ENCODE peak calls at places on chromosomes 16 and 17, in ten cellular contexts. Z is NCI-H1436; M is choroid plexus epithelial cell; I is SK-N-SH; J is substantia nigra; O is Daoy; G is CD4-positive, alpha-beta T cell; X is tibial artery; C is AG10803; S is posterior cingulate gyrus. B is an unnamed sample.
A peak's percentile ranks its signal among the peaks of the same experiment; 100 is the strongest.

GRCh38 chr16:977096-977701 is 4.4 kb upstream of the SOX8 start:
- DNase-seq in Z (no peak), M (no peak), I (peak; percentile 55), J (peak; percentile 88), O (no peak), G (no peak), X (peak; percentile 85), C (no peak), S (peak; percentile 79), B (peak; percentile 82)

GRCh38 chr17:82324566-82325285 is 7.3 kb upstream of the CD7 start:
- DNase-seq in Z (no peak), M (no peak), I (no peak), J (no peak), O (no peak), G (no peak), X (no peak), C (no peak), S (no peak), B (no peak)

GRCh38 chr17:69913241-69914015 is 161.6 kb upstream of the KCNJ16 start:
- DNase-seq in Z (no peak), M (peak; percentile 31), I (no peak), J (no peak), O (no peak), G (no peak), X (no peak), C (peak; percentile 40), S (no peak), B (no peak)

GRCh38 chr16:4676826-4677225 is 16.5 kb upstream of the NUDT16L1 start:
- DNase-seq in Z (no peak), M (no peak), I (no peak), J (no peak), O (no peak), G (no peak), X (no peak), C (no peak), S (no peak), B (no peak)

GRCh38 chr16:57639172-57639571 is 10.7 kb downstream of the ADGRG1 start:
- DNase-seq in Z (peak; percentile 90), M (no peak), I (peak; percentile 93), J (peak; percentile 63), O (no peak), G (no peak), X (no peak), C (no peak), S (peak; percentile 81), B (peak; percentile 71)

GRCh38 chr17:50280068-50280467 is 5.8 kb downstream of the TMEM92 start:
- DNase-seq in Z (no peak), M (peak; percentile 50), I (no peak), J (no peak), O (peak; percentile 38), G (no peak), X (no peak), C (no peak), S (no peak), B (no peak)

GRCh38 chr16:88628512-88628974 is 9.8 kb upstream of the IL17C start:
- DNase-seq in Z (no peak), M (peak; percentile 26), I (peak; percentile 80), J (no peak), O (no peak), G (no peak), X (no peak), C (no peak), S (no peak), B (no peak)

GRCh38 chr16:85615014-85615851 is 2.1 kb downstream of the GSE1 start:
- DNase-seq in Z (no peak), M (no peak), I (no peak), J (no peak), O (peak; percentile 67), G (no peak), X (peak; percentile 77), C (no peak), S (no peak), B (no peak)

GRCh38 chr17:83177611-83178532 is 98.5 kb downstream of the METRNL start:
- DNase-seq in Z (no peak), M (no peak), I (peak; percentile 29), J (no peak), O (no peak), G (no peak), X (no peak), C (no peak), S (no peak), B (no peak)

GRCh38 chr17:77365584-77366186 is 224.9 kb downstream of the SEC14L1 start:
- DNase-seq in Z (peak; percentile 79), M (peak; percentile 80), I (peak; percentile 48), J (no peak), O (peak; percentile 93), G (no peak), X (peak; percentile 97), C (peak; percentile 88), S (peak; percentile 62), B (no peak)

GRCh38 chr17:55171634-55172328 is 93.0 kb upstream of the HLF start:
- DNase-seq in Z (no peak), M (no peak), I (no peak), J (no peak), O (no peak), G (no peak), X (no peak), C (no peak), S (no peak), B (no peak)

GRCh38 chr16:2842340-2843000 is 12.4 kb downstream of the ZG16B start:
- DNase-seq in Z (no peak), M (peak; percentile 61), I (peak; percentile 55), J (peak; percentile 6), O (no peak), G (peak; percentile 59), X (peak; percentile 59), C (no peak), S (no peak), B (no peak)

GRCh38 chr17:7557147-7557764 is 1.3 kb upstream of the TNFSF13 start:
- DNase-seq in Z (no peak), M (no peak), I (no peak), J (no peak), O (no peak), G (no peak), X (no peak), C (no peak), S (no peak), B (no peak)

GRCh38 chr17:1649844-1650409 is at the start of gene RILP:
- DNase-seq in Z (no peak), M (no peak), I (no peak), J (no peak), O (peak; percentile 76), G (no peak), X (peak; percentile 92), C (peak; percentile 25), S (no peak), B (peak; percentile 11)

GRCh38 chr17:74862108-74862901 is 2.6 kb upstream of the GRIN2C start:
- DNase-seq in Z (peak; percentile 59), M (peak; percentile 59), I (peak; percentile 97), J (no peak), O (peak; percentile 81), G (peak; percentile 59), X (peak; percentile 76), C (peak; percentile 36), S (peak; percentile 58), B (peak; percentile 26)

GRCh38 chr17:57788710-57789109 is 43.6 kb upstream of the CCDC182 start:
- DNase-seq in Z (no peak), M (no peak), I (no peak), J (no peak), O (no peak), G (no peak), X (no peak), C (no peak), S (no peak), B (no peak)

GRCh38 chr17:41678907-41679739 is 9.6 kb upstream of the EIF1 start:
- DNase-seq in Z (no peak), M (peak; percentile 35), I (no peak), J (no peak), O (peak; percentile 88), G (peak; percentile 49), X (no peak), C (peak; percentile 59), S (no peak), B (no peak)

GRCh38 chr16:82011199-82011641 is at the start of gene SDR42E1:
- DNase-seq in Z (peak; percentile 87), M (peak; percentile 10), I (no peak), J (no peak), O (peak; percentile 20), G (peak; percentile 26), X (no peak), C (no peak), S (no peak), B (no peak)

GRCh38 chr17:28744104-28744801 is 442 bp downstream of the TRAF4 start:
- DNase-seq in Z (peak; percentile 59), M (peak; percentile 46), I (peak; percentile 91), J (peak; percentile 46), O (peak; percentile 63), G (peak; percentile 45), X (no peak), C (peak; percentile 36), S (no peak), B (no peak)

GRCh38 chr17:5898406-5898805 is 171.8 kb upstream of the WSCD1 start:
- DNase-seq in Z (no peak), M (no peak), I (no peak), J (no peak), O (no peak), G (no peak), X (peak; percentile 41), C (no peak), S (no peak), B (no peak)

GRCh38 chr17:4101127-4101798 is 41.6 kb downstream of the ZZEF1 start:
- DNase-seq in Z (no peak), M (peak; percentile 55), I (no peak), J (no peak), O (peak; percentile 12), G (no peak), X (no peak), C (peak; percentile 31), S (no peak), B (no peak)

GRCh38 chr17:30554839-30555751 is 77.9 kb downstream of the GOSR1 start:
- DNase-seq in Z (peak; percentile 15), M (peak; percentile 22), I (no peak), J (no peak), O (peak; percentile 29), G (no peak), X (peak; percentile 49), C (peak; percentile 28), S (no peak), B (no peak)

GRCh38 chr17:9979463-9979995 is 74.5 kb upstream of the RCVRN start:
- DNase-seq in Z (no peak), M (no peak), I (no peak), J (no peak), O (no peak), G (no peak), X (no peak), C (no peak), S (no peak), B (no peak)

GRCh38 chr17:13967416-13967815 is 101.9 kb upstream of the COX10 start:
- DNase-seq in Z (no peak), M (no peak), I (no peak), J (no peak), O (no peak), G (no peak), X (no peak), C (no peak), S (no peak), B (no peak)

GRCh38 chr17:68463211-68463990 is 6.1 kb upstream of the WIPI1 start:
- DNase-seq in Z (no peak), M (no peak), I (no peak), J (no peak), O (no peak), G (no peak), X (no peak), C (no peak), S (no peak), B (no peak)

GRCh38 chr17:81242421-81243332 is 3.6 kb downstream of the NDUFAF8 start:
- DNase-seq in Z (no peak), M (no peak), I (no peak), J (no peak), O (no peak), G (no peak), X (no peak), C (no peak), S (no peak), B (peak; percentile 61)

GRCh38 chr16:54422159-54422558 is 135.6 kb upstream of the IRX3 start:
- DNase-seq in Z (no peak), M (no peak), I (no peak), J (no peak), O (no peak), G (no peak), X (no peak), C (no peak), S (no peak), B (no peak)

GRCh38 chr16:30786115-30786935 is 680 bp downstream of the ZNF629 start:
- DNase-seq in Z (no peak), M (peak; percentile 77), I (peak; percentile 91), J (no peak), O (peak; percentile 53), G (no peak), X (no peak), C (peak; percentile 67), S (no peak), B (no peak)

B was measured in caudate nucleus.